ENCODE peak calls at places on chromosome 6, in eight cellular contexts. A is K562, V is mammary epithelial cell, D is IMR-90, C is Peyer's patch, M is heart left ventricle, Z is transverse colon, K is GM23248. L is an unnamed sample. For H3K36me3 and H3K9me3, the result is how much of the 10 kb centered on the place peaks cover.

GRCh38 chr6:42547407-42548329 is 16.2 kb upstream of the UBR2 start:
- DNase-seq in A (peak), V (peak), D (peak), C (peak), M (peak), Z (peak), K (peak), L (peak)

GRCh38 chr6:84641076-84641475 is 123.3 kb downstream of the TBX18 start:
- DNase-seq in A (no peak), V (no peak), D (peak), C (no peak), M (no peak), Z (no peak), K (no peak), L (no peak)

GRCh38 chr6:24991748-24992467 is 56.1 kb upstream of the RIPOR2 start:
- DNase-seq in A (peak), V (peak), D (peak), C (peak), M (peak), Z (peak), K (peak), L (no peak)

GRCh38 chr6:53474010-53474409 is 70.9 kb downstream of the GCLC start:
- DNase-seq in A (no peak), V (peak), D (no peak), C (no peak), M (no peak), Z (no peak), K (no peak), L (no peak)

GRCh38 chr6:137824502-137824879 is 42.6 kb upstream of the TNFAIP3 start:
- DNase-seq in A (no peak), V (no peak), D (no peak), C (no peak), M (no peak), Z (no peak), K (no peak), L (no peak)

GRCh38 chr6:27224729-27225128 is 22.8 kb upstream of the PRSS16 start:
- DNase-seq in A (peak), V (no peak), D (no peak), C (no peak), M (no peak), Z (no peak), K (no peak), L (no peak)

GRCh38 chr6:75643173-75643572 is 41.5 kb downstream of the SENP6 start:
- DNase-seq in A (no peak), V (no peak), D (peak), C (no peak), M (no peak), Z (no peak), K (peak), L (no peak)

GRCh38 chr6:122184260-122184934 is 215.1 kb upstream of the HSF2 start:
- DNase-seq in A (no peak), V (peak), D (peak), C (no peak), M (no peak), Z (no peak), K (peak), L (no peak)

GRCh38 chr6:48610846-48611245 is 499.8 kb upstream of the PTCHD4 start:
- DNase-seq in A (no peak), V (no peak), D (peak), C (no peak), M (no peak), Z (no peak), K (peak), L (no peak)

GRCh38 chr6:141326925-141327324 is 805.8 kb upstream of the GJE1 start:
- DNase-seq in A (no peak), V (no peak), D (no peak), C (no peak), M (no peak), Z (no peak), K (no peak), L (no peak)

GRCh38 chr6:28710466-28711191 is 184.9 kb downstream of the GPX5 start:
- DNase-seq in A (peak), V (peak), D (peak), C (no peak), M (no peak), Z (no peak), K (no peak), L (peak)

GRCh38 chr6:19757036-19757435 is 80.1 kb upstream of the ID4 start:
- DNase-seq in A (no peak), V (no peak), D (peak), C (no peak), M (no peak), Z (no peak), K (peak), L (peak)

GRCh38 chr6:152401978-152402377 is 235.2 kb downstream of the SYNE1 start:
- DNase-seq in A (no peak), V (peak), D (peak), C (no peak), M (no peak), Z (no peak), K (peak), L (peak)

GRCh38 chr6:7881765-7882500 is 28.7 kb downstream of the TXNDC5 start:
- DNase-seq in A (no peak), V (peak), D (no peak), C (no peak), M (no peak), Z (no peak), K (peak), L (no peak)

GRCh38 chr6:106974337-106974998 is at the start of gene CD24:
- DNase-seq in A (peak), V (peak), D (no peak), C (peak), M (no peak), Z (peak), K (no peak), L (peak)

GRCh38 chr6:50608421-50608820 is 104.9 kb upstream of the TFAP2D start:
- DNase-seq in A (no peak), V (no peak), D (no peak), C (no peak), M (no peak), Z (no peak), K (no peak), L (no peak)

GRCh38 chr6:13474360-13474759 is 13.0 kb downstream of the GFOD1 start:
- DNase-seq in A (no peak), V (peak), D (peak), C (no peak), M (no peak), Z (no peak), K (peak), L (no peak)

GRCh38 chr6:48671506-48671905 is 560.5 kb upstream of the PTCHD4 start:
- DNase-seq in A (no peak), V (peak), D (peak), C (no peak), M (no peak), Z (no peak), K (no peak), L (no peak)

GRCh38 chr6:144756469-144756868 is 471.3 kb downstream of the UTRN start:
- DNase-seq in A (no peak), V (no peak), D (no peak), C (no peak), M (no peak), Z (no peak), K (no peak), L (no peak)

GRCh38 chr6:81531869-81532561 is 220.5 kb downstream of the TENT5A start:
- DNase-seq in A (no peak), V (no peak), D (peak), C (no peak), M (no peak), Z (no peak), K (no peak), L (no peak)

DNA sequence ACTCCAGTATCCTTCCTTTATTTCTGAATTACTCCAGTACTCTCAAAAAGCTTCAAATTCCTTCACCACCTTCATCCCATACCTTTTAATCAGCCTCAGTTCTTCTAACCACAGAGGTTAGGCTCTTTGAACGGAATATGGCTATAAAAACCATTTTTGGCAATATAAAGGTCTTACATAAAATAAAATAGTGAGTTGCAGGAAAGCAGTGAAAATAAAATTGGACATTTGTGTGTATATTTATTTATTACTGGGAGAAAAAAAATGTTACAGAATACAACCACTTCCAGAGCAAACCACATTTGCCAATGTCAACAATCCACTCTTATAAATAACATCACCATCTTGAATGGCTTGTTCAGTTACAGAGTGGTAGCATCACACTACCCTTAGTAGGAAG is 7.7 kb downstream of the HDDC2 start:
- DNase-seq in A (no peak), V (peak), D (no peak), C (no peak), M (no peak), Z (no peak), K (no peak), L (no peak)
- H3K36me3 ChIP-seq in A (half or more), V (under half), D (under half), C (under half), M (under half), Z (under half), K (under half), L (half or more)

GRCh38 chr6:164290101-164290500 is 875.6 kb downstream of the QKI start:
- DNase-seq in A (no peak), V (no peak), D (no peak), C (no peak), M (no peak), Z (no peak), K (no peak), L (no peak)
- H3K9me3 ChIP-seq in A (under half), V (under half), D (under half), C (under half), M (under half), Z (under half), K (under half), L (under half)

DNA sequence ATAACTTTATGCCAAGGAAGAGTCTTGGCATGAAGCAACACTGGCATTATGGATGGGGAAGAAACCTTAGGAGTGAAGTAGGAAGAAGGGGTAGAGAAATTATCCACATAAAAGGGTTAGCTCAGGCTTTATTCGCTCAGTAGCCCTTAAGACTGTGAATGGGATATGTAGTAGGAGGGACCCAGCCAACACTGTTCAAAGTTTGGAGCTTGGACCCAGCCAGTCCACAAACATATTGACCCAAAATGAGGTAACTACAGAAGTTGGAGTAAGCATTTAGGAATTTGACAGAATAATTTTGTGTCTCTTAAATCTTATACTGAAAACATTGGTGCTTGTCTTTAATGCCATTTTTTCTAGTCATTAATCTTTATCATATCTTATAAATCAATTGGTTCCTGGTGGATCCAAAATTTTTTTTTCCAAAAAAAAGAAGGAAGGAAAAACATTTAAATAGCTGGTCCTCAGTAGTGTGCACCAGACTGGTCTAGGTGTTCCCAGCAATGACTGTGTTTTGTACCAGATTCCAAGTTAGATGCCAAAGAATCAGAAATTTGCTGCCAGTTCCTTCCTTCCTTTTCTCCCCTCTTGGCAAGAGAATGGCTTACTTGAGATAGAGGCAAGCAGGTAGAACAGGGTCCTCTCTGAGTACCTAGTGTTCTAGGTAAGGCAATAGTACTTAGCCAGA is 451.8 kb upstream of the SOX4 start:
- DNase-seq in A (no peak), V (no peak), D (no peak), C (no peak), M (no peak), Z (no peak), K (no peak), L (no peak)
- H3K36me3 ChIP-seq in A (under half), V (under half), D (under half), C (under half), M (under half), Z (under half), K (under half), L (under half)

GRCh38 chr6:169998457-169998856 is 247.0 kb downstream of the ERMARD start:
- DNase-seq in A (no peak), V (no peak), D (no peak), C (no peak), M (no peak), Z (no peak), K (no peak), L (no peak)
- H3K9me3 ChIP-seq in A (under half), V (under half), D (under half), C (under half), M (under half), Z (under half), K (under half), L (under half)

GRCh38 chr6:131594074-131594473 is 21.0 kb downstream of the ARG1 start:
- DNase-seq in A (no peak), V (no peak), D (no peak), C (no peak), M (no peak), Z (no peak), K (no peak), L (no peak)
- H3K36me3 ChIP-seq in A (half or more), V (under half), D (under half), C (half or more), M (half or more), Z (under half), K (half or more), L (half or more)

DNA sequence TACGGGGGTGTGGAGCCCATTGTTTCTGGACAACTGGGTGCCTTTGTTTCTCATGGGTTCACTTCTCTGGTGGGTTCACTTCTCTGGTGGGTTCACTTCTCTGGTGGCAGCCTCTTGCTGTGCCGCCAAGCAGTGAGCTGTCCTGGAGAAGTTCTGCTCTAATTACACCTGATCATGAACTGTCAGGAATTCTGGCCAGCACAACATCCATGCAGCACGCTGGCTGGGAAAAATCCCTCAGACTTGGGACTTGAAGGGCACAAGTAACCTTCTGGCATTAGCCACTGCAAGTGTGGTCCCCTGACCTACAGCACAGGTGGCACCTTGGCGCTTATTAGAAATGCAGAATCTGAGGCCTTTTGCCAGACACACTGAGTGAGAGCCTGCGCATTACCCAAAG is 752.5 kb downstream of the QKI start:
- DNase-seq in A (no peak), V (no peak), D (no peak), C (no peak), M (no peak), Z (no peak), K (no peak), L (no peak)
- H3K9me3 ChIP-seq in A (under half), V (under half), D (under half), C (under half), M (under half), Z (under half), K (under half), L (under half)

DNA sequence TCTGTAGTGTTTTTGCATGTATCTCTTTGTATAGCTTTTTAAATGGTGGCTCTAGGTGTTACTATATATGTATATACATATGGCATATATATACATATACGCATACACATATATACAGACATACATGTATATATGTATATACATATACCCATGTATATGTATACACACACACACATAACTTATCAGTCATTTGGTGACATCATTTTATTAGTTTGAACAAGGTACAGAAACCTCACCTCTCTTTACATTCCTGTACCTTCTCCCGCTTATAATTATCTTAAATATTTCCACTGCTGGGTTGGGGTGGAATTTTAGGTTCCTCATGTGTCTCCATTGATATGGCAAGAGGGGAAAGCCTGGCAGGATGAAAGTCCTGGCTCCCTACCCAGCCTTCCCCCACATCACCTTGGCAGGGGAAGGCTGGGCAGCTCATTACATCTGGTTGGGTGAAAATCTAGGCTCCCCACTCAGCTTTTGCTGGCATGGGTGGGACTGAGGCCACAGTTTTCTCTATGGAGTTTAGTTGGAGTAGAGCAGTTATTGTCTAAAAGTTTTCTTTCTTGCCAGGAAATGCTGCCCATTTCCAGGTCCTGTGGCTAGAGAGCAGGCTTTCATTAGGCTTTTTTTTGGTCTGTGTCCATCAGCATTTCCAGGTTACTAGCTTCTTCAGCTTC is 7.6 kb downstream of the GLO1 start:
- DNase-seq in A (no peak), V (no peak), D (no peak), C (no peak), M (no peak), Z (no peak), K (no peak), L (no peak)
- H3K36me3 ChIP-seq in A (under half), V (under half), D (under half), C (under half), M (under half), Z (under half), K (under half), L (half or more)

GRCh38 chr6:100458841-100459154 is 5.9 kb downstream of the SIM1 start:
- DNase-seq in A (no peak), V (no peak), D (no peak), C (no peak), M (no peak), Z (no peak), K (no peak), L (no peak)
- H3K9me3 ChIP-seq in A (under half), V (under half), D (under half), C (under half), M (under half), Z (under half), K (under half), L (under half)

GRCh38 chr6:149698175-149698574 is 19.7 kb downstream of the LATS1 start:
- DNase-seq in A (no peak), V (no peak), D (no peak), C (no peak), M (no peak), Z (no peak), K (no peak), L (no peak)
- H3K36me3 ChIP-seq in A (half or more), V (under half), D (under half), C (under half), M (under half), Z (under half), K (under half), L (half or more)